ENCODE peak calls at places on chromosome 3, in ten cellular contexts. P is effector CD4-positive, alpha-beta T cell; I is M059J; W is T follicular helper cell; M is head of caudate nucleus; T is T-helper 17 cell; O is dorsolateral prefrontal cortex; R is fibroblast of pulmonary artery; E is HS-5; J is neural progenitor cell. V is an unnamed sample.

GRCh38 chr3:4897765-4898453 is 81.3 kb upstream of the BHLHE40 start:
- DNase-seq in P (no peak), E (no peak), W (no peak), T (no peak), O (no peak), I (peak), R (peak), M (no peak), J (no peak), V (no peak)

GRCh38 chr3:72633101-72633500 is 215.1 kb downstream of the SHQ1 start:
- DNase-seq in R (no peak), P (no peak), M (no peak), I (peak), E (peak), O (no peak), W (no peak), J (no peak), T (no peak), V (no peak)

GRCh38 chr3:16140116-16140893 is 34.2 kb upstream of the GALNT15 start:
- DNase-seq in E (peak), I (peak), O (no peak), M (no peak), W (no peak), P (no peak), J (no peak), T (no peak), R (peak), V (no peak)

GRCh38 chr3:94173667-94174434 is 111.0 kb downstream of the NSUN3 start:
- DNase-seq in J (no peak), O (no peak), I (peak), E (no peak), M (no peak), T (no peak), W (no peak), R (peak), P (no peak), V (no peak)

GRCh38 chr3:10518506-10519150 is 13.2 kb upstream of the ATP2B2 start:
- DNase-seq in I (peak), M (no peak), W (no peak), T (no peak), R (peak), J (no peak), P (no peak), E (no peak), O (peak), V (no peak)

GRCh38 chr3:50194128-50194902 is 2.9 kb downstream of the GNAT1 start:
- DNase-seq in W (peak), I (peak), E (peak), J (peak), M (peak), R (peak), O (peak), T (peak), P (peak), V (peak)

GRCh38 chr3:183435701-183436100 is 7.3 kb upstream of the MCF2L2 start:
- DNase-seq in I (no peak), W (no peak), R (no peak), J (no peak), O (no peak), E (no peak), M (no peak), T (no peak), P (no peak), V (no peak)

GRCh38 chr3:28150465-28151206 is 90.8 kb upstream of the CMC1 start:
- DNase-seq in J (no peak), R (peak), T (no peak), E (no peak), W (no peak), O (no peak), I (no peak), P (no peak), M (no peak), V (no peak)

GRCh38 chr3:42660898-42661297 is 7.4 kb downstream of the ZBTB47 start:
- DNase-seq in T (no peak), O (peak), W (no peak), P (no peak), E (no peak), I (no peak), J (no peak), R (no peak), M (no peak), V (no peak)

GRCh38 chr3:33834117-33834495 is 35.7 kb downstream of the PDCD6IP start:
- DNase-seq in R (no peak), J (no peak), T (no peak), W (no peak), E (no peak), P (no peak), I (no peak), M (no peak), O (no peak), V (no peak)

GRCh38 chr3:151835751-151836550 is 22.0 kb downstream of the AADAC start:
- DNase-seq in M (no peak), W (no peak), T (no peak), R (peak), O (no peak), P (no peak), I (peak), E (no peak), J (peak), V (no peak)

GRCh38 chr3:52054689-52055511 is 1.5 kb downstream of the DUSP7 start:
- DNase-seq in I (no peak), E (no peak), J (peak), T (no peak), W (no peak), M (peak), R (no peak), P (no peak), O (no peak), V (no peak)

GRCh38 chr3:186790261-186790981 is 7.0 kb downstream of the EIF4A2 start:
- DNase-seq in M (no peak), O (no peak), W (no peak), T (no peak), I (peak), P (no peak), R (peak), E (no peak), J (no peak), V (no peak)

GRCh38 chr3:144809381-144809780 is 837.8 kb downstream of the DIPK2A start:
- DNase-seq in E (no peak), R (no peak), M (no peak), O (no peak), I (no peak), W (no peak), J (no peak), T (no peak), P (no peak), V (no peak)

GRCh38 chr3:127791221-127791913 is 30.9 kb downstream of the MGLL start:
- DNase-seq in M (no peak), R (peak), O (no peak), P (no peak), J (peak), T (no peak), E (no peak), W (no peak), I (peak), V (no peak)

GRCh38 chr3:4940985-4941384 is 38.3 kb upstream of the BHLHE40 start:
- DNase-seq in J (no peak), W (no peak), T (no peak), R (no peak), I (no peak), E (no peak), M (no peak), O (no peak), P (no peak), V (no peak)

V was measured in activated T-helper 9 cell treated with anti-CD3 and anti-CD28 coated beads, Interleukin-2, amount 50 U/mL, for 16 hours.